ENCODE peak calls at places on chromosome 4, in four cellular contexts. T is brain microvascular endothelial cell, X is GM06990, W is bronchial epithelial cell. C is an unnamed sample.

GRCh38 chr4:48939785-48940184 is 33.2 kb upstream of the OCIAD2 start:
- DNase-seq in X (no peak), T (peak), W (peak), C (peak)

GRCh38 chr4:38539501-38539900 is 124.5 kb upstream of the KLF3 start:
- DNase-seq in W (no peak), X (no peak), T (no peak), C (no peak)

GRCh38 chr4:145497199-145498149 is 15.8 kb downstream of the SMAD1 start:
- DNase-seq in W (no peak), T (no peak), X (no peak), C (no peak)

GRCh38 chr4:168639914-168640313 is 143.1 kb downstream of the PALLD start:
- DNase-seq in X (no peak), W (no peak), T (no peak), C (no peak)

GRCh38 chr4:9771069-9771468 is 10.4 kb upstream of the DRD5 start:
- DNase-seq in W (peak), T (no peak), X (no peak), C (no peak)

GRCh38 chr4:48902266-48902665 is 4.3 kb downstream of the OCIAD2 start:
- DNase-seq in T (peak), W (peak), X (no peak), C (peak)

GRCh38 chr4:78720994-78721677 is 55.0 kb upstream of the BMP2K start:
- DNase-seq in T (no peak), X (peak), W (no peak), C (no peak)

GRCh38 chr4:2261110-2261852 is 628 bp downstream of the MXD4 start:
- DNase-seq in X (peak), T (no peak), W (no peak), C (peak)

GRCh38 chr4:100086766-100087431 is 103.4 kb downstream of the DDIT4L start:
- DNase-seq in T (no peak), X (no peak), W (peak), C (no peak)

GRCh38 chr4:171648926-171649325 is 164.3 kb upstream of the GALNTL6 start:
- DNase-seq in W (no peak), X (no peak), T (no peak), C (no peak)

GRCh38 chr4:171644430-171645057 is 168.7 kb upstream of the GALNTL6 start:
- DNase-seq in T (no peak), X (peak), W (no peak), C (no peak)

GRCh38 chr4:171646984-171647383 is 166.2 kb upstream of the GALNTL6 start:
- DNase-seq in W (no peak), T (no peak), X (no peak), C (no peak)

GRCh38 chr4:171651071-171651470 is 162.1 kb upstream of the GALNTL6 start:
- DNase-seq in W (no peak), T (no peak), X (no peak), C (no peak)

GRCh38 chr4:171650543-171650942 is 162.7 kb upstream of the GALNTL6 start:
- DNase-seq in W (no peak), X (no peak), T (no peak), C (no peak)
- TF ChIP-seq CTCF in W (no peak), X (peak), T (peak), C (no peak)

GRCh38 chr4:86367577-86367976 is 7.7 kb upstream of the MAPK10 start:
- DNase-seq in W (no peak), X (no peak), T (peak), C (peak)

GRCh38 chr4:86366920-86367319 is 7.1 kb upstream of the MAPK10 start:
- DNase-seq in T (no peak), W (no peak), X (no peak), C (no peak)

GRCh38 chr4:86362510-86362909 is 2.7 kb upstream of the MAPK10 start:
- DNase-seq in X (no peak), W (no peak), T (no peak), C (no peak)

GRCh38 chr4:86368433-86368832 is 8.6 kb upstream of the MAPK10 start:
- DNase-seq in T (no peak), X (no peak), W (no peak), C (no peak)
- H3K4me3 ChIP-seq in T (no peak), X (no peak), W (no peak), C (no peak)

GRCh38 chr4:150217804-150218203 is 139.6 kb downstream of the DCLK2 start:
- DNase-seq in X (no peak), W (no peak), T (no peak), C (no peak)

GRCh38 chr4:150215601-150216000 is 137.4 kb downstream of the DCLK2 start:
- DNase-seq in X (no peak), W (peak), T (no peak), C (no peak)

GRCh38 chr4:150216725-150217124 is 138.5 kb downstream of the DCLK2 start:
- DNase-seq in X (no peak), T (no peak), W (no peak), C (no peak)

GRCh38 chr4:150218447-150218846 is 140.2 kb downstream of the DCLK2 start:
- DNase-seq in T (no peak), X (no peak), W (no peak), C (no peak)

GRCh38 chr4:150217192-150217591 is 138.9 kb downstream of the DCLK2 start:
- DNase-seq in W (peak), T (peak), X (no peak), C (peak)
- TF ChIP-seq CTCF in W (peak), T (peak), X (peak), C (peak)

GRCh38 chr4:42150653-42151567 is 1.5 kb downstream of the BEND4 start:
- DNase-seq in W (no peak), T (no peak), X (peak), C (no peak)
- H3K4me3 ChIP-seq in W (no peak), T (no peak), X (peak), C (no peak)

C was measured in cardiac fibroblast.